ENCODE peak calls at places on chromosomes 4 and X, in ten cellular contexts. One of them, this sample, is unnamed.

GRCh38 chr4:81635747-81636146 is 164.0 kb upstream of the RASGEF1B start:
- DNase-seq in NCI-H2029 treated with DMSO at 0.1 percent for 48 hours: peak
- DNase-seq in neural progenitor cell: no peak
- DNase-seq in MG63: no peak
- DNase-seq in mucosa of gallbladder: peak
- DNase-seq in CD4-positive, alpha-beta T cell: no peak
- DNase-seq in Jurkat, Clone E6-1: no peak
- DNase-seq in HL-60: peak
- DNase-seq in heart left ventricle: peak
- DNase-seq in activated T-helper 1 cell treated with anti-CD3 and anti-CD28 coated beads, Interleukin-2, amount 50 U/mL, for 16 hours: no peak
- DNase-seq in this sample: no peak

GRCh38 chr4:74189331-74190043 is 31.6 kb downstream of the MTHFD2L start:
- DNase-seq in HL-60: no peak
- DNase-seq in heart left ventricle: no peak
- DNase-seq in activated T-helper 1 cell treated with anti-CD3 and anti-CD28 coated beads, Interleukin-2, amount 50 U/mL, for 16 hours: no peak
- DNase-seq in NCI-H2029 treated with DMSO at 0.1 percent for 48 hours: peak
- DNase-seq in MG63: no peak
- DNase-seq in CD4-positive, alpha-beta T cell: no peak
- DNase-seq in Jurkat, Clone E6-1: peak
- DNase-seq in mucosa of gallbladder: no peak
- DNase-seq in neural progenitor cell: peak
- DNase-seq in this sample: no peak

GRCh38 chr4:33722800-33723511 is 2521.4 kb downstream of the ARAP2 start:
- DNase-seq in MG63: no peak
- DNase-seq in activated T-helper 1 cell treated with anti-CD3 and anti-CD28 coated beads, Interleukin-2, amount 50 U/mL, for 16 hours: no peak
- DNase-seq in mucosa of gallbladder: no peak
- DNase-seq in NCI-H2029 treated with DMSO at 0.1 percent for 48 hours: no peak
- DNase-seq in CD4-positive, alpha-beta T cell: no peak
- DNase-seq in Jurkat, Clone E6-1: no peak
- DNase-seq in HL-60: no peak
- DNase-seq in neural progenitor cell: no peak
- DNase-seq in heart left ventricle: no peak
- DNase-seq in this sample: no peak

GRCh38 chr4:48493485-48494100 is 3.5 kb downstream of the ZAR1 start:
- DNase-seq in HL-60: peak
- DNase-seq in CD4-positive, alpha-beta T cell: no peak
- DNase-seq in NCI-H2029 treated with DMSO at 0.1 percent for 48 hours: no peak
- DNase-seq in heart left ventricle: no peak
- DNase-seq in activated T-helper 1 cell treated with anti-CD3 and anti-CD28 coated beads, Interleukin-2, amount 50 U/mL, for 16 hours: no peak
- DNase-seq in MG63: no peak
- DNase-seq in Jurkat, Clone E6-1: no peak
- DNase-seq in neural progenitor cell: no peak
- DNase-seq in mucosa of gallbladder: no peak
- DNase-seq in this sample: no peak

GRCh38 chr4:152460488-152460887 is 75.4 kb downstream of the FBXW7 start:
- DNase-seq in NCI-H2029 treated with DMSO at 0.1 percent for 48 hours: no peak
- DNase-seq in MG63: no peak
- DNase-seq in HL-60: peak
- DNase-seq in CD4-positive, alpha-beta T cell: no peak
- DNase-seq in mucosa of gallbladder: no peak
- DNase-seq in neural progenitor cell: no peak
- DNase-seq in activated T-helper 1 cell treated with anti-CD3 and anti-CD28 coated beads, Interleukin-2, amount 50 U/mL, for 16 hours: no peak
- DNase-seq in Jurkat, Clone E6-1: no peak
- DNase-seq in heart left ventricle: no peak
- DNase-seq in this sample: no peak

GRCh38 chr4:70734168-70734954 is 12.6 kb downstream of the RUFY3 start:
- DNase-seq in HL-60: no peak
- DNase-seq in activated T-helper 1 cell treated with anti-CD3 and anti-CD28 coated beads, Interleukin-2, amount 50 U/mL, for 16 hours: no peak
- DNase-seq in heart left ventricle: no peak
- DNase-seq in Jurkat, Clone E6-1: peak
- DNase-seq in NCI-H2029 treated with DMSO at 0.1 percent for 48 hours: peak
- DNase-seq in CD4-positive, alpha-beta T cell: peak
- DNase-seq in MG63: peak
- DNase-seq in neural progenitor cell: peak
- DNase-seq in mucosa of gallbladder: peak
- DNase-seq in this sample: no peak

GRCh38 chr4:152165146-152165545 is 370.7 kb downstream of the FBXW7 start:
- DNase-seq in HL-60: no peak
- DNase-seq in CD4-positive, alpha-beta T cell: no peak
- DNase-seq in activated T-helper 1 cell treated with anti-CD3 and anti-CD28 coated beads, Interleukin-2, amount 50 U/mL, for 16 hours: no peak
- DNase-seq in NCI-H2029 treated with DMSO at 0.1 percent for 48 hours: no peak
- DNase-seq in mucosa of gallbladder: no peak
- DNase-seq in neural progenitor cell: no peak
- DNase-seq in heart left ventricle: no peak
- DNase-seq in Jurkat, Clone E6-1: no peak
- DNase-seq in MG63: no peak
- DNase-seq in this sample: no peak

GRCh38 chrX:82764521-82764920 is 743.6 kb upstream of the POU3F4 start:
- DNase-seq in CD4-positive, alpha-beta T cell: no peak
- DNase-seq in Jurkat, Clone E6-1: no peak
- DNase-seq in NCI-H2029 treated with DMSO at 0.1 percent for 48 hours: no peak
- DNase-seq in mucosa of gallbladder: no peak
- DNase-seq in heart left ventricle: no peak
- DNase-seq in neural progenitor cell: no peak
- DNase-seq in HL-60: no peak
- DNase-seq in MG63: no peak
- DNase-seq in activated T-helper 1 cell treated with anti-CD3 and anti-CD28 coated beads, Interleukin-2, amount 50 U/mL, for 16 hours: no peak
- DNase-seq in this sample: no peak

GRCh38 chr4:145839151-145839550 is 99.5 kb downstream of the ZNF827 start:
- DNase-seq in MG63: no peak
- DNase-seq in HL-60: no peak
- DNase-seq in Jurkat, Clone E6-1: no peak
- DNase-seq in CD4-positive, alpha-beta T cell: no peak
- DNase-seq in NCI-H2029 treated with DMSO at 0.1 percent for 48 hours: no peak
- DNase-seq in activated T-helper 1 cell treated with anti-CD3 and anti-CD28 coated beads, Interleukin-2, amount 50 U/mL, for 16 hours: no peak
- DNase-seq in neural progenitor cell: no peak
- DNase-seq in heart left ventricle: no peak
- DNase-seq in mucosa of gallbladder: no peak
- DNase-seq in this sample: no peak

GRCh38 chr4:147056951-147057630 is 111.4 kb upstream of the TTC29 start:
- DNase-seq in HL-60: no peak
- DNase-seq in mucosa of gallbladder: no peak
- DNase-seq in heart left ventricle: no peak
- DNase-seq in MG63: no peak
- DNase-seq in neural progenitor cell: no peak
- DNase-seq in Jurkat, Clone E6-1: no peak
- DNase-seq in NCI-H2029 treated with DMSO at 0.1 percent for 48 hours: no peak
- DNase-seq in CD4-positive, alpha-beta T cell: no peak
- DNase-seq in activated T-helper 1 cell treated with anti-CD3 and anti-CD28 coated beads, Interleukin-2, amount 50 U/mL, for 16 hours: no peak
- DNase-seq in this sample: no peak

This sample was measured in T-helper 17 cell.